ENCODE peak calls at places on chromosomes 1 and 21, in nine cellular contexts. G, A, F, Z, U, O, M, J and I are unnamed samples.

GRCh38 chr1:14567056-14567455 is 31.4 kb upstream of the KAZN start:
- DNase-seq in O (no peak), A (no peak), F (no peak), G (no peak), U (no peak), J (no peak), M (no peak), Z (no peak), I (no peak)

GRCh38 chr1:68473060-68473459 is 23.3 kb upstream of the RPE65 start:
- DNase-seq in O (no peak), F (no peak), A (no peak), J (no peak), G (no peak), M (no peak), Z (no peak), U (no peak), I (no peak)

GRCh38 chr1:211885746-211886522 is 55.4 kb upstream of the LPGAT1 start:
- DNase-seq in M (peak), Z (no peak), G (no peak), A (no peak), F (peak), U (no peak), J (no peak), O (no peak), I (no peak)

GRCh38 chr1:58650141-58650540 is 49.7 kb downstream of the MYSM1 start:
- DNase-seq in J (peak), Z (no peak), F (peak), A (no peak), M (no peak), U (no peak), G (no peak), O (no peak), I (no peak)

GRCh38 chr21:41903559-41904351 is 24.6 kb upstream of the PRDM15 start:
- DNase-seq in O (no peak), M (no peak), A (no peak), G (no peak), U (no peak), Z (no peak), J (no peak), F (no peak), I (no peak)

GRCh38 chr1:18938008-18938706 is 18.3 kb downstream of the IFFO2 start:
- DNase-seq in A (no peak), Z (peak), U (no peak), F (no peak), J (no peak), O (no peak), M (peak), G (no peak), I (no peak)

GRCh38 chr1:39969048-39969447 is 14.1 kb downstream of the MFSD2A start:
- DNase-seq in F (no peak), M (no peak), Z (no peak), J (peak), U (no peak), A (no peak), G (no peak), O (no peak), I (no peak)

GRCh38 chr1:67791261-67791660 is 42.0 kb downstream of the GNG12 start:
- DNase-seq in A (no peak), O (no peak), F (no peak), Z (no peak), U (no peak), M (no peak), J (no peak), G (no peak), I (no peak)

GRCh38 chr1:25607123-25607522 is 9.5 kb upstream of the MAN1C1 start:
- DNase-seq in A (no peak), O (no peak), U (no peak), M (no peak), G (no peak), J (no peak), Z (no peak), F (no peak), I (no peak)

GRCh38 chr1:221699582-221700519 is 42.0 kb downstream of the DUSP10 start:
- DNase-seq in F (peak), A (no peak), J (peak), O (no peak), U (no peak), M (no peak), G (no peak), Z (no peak), I (no peak)